ENCODE peak calls at places on chromosomes 2 and 18, in six cellular contexts. N, G, M, L, E and R are unnamed samples.
A peak's percentile ranks its signal among the peaks of the same experiment; 100 is the strongest.

GRCh38 chr2:138742446-138743057 is 37.6 kb downstream of the NXPH2 start:
- DNase-seq in N (no peak), E (no peak), G (no peak), M (no peak), L (no peak), R (no peak)

GRCh38 chr2:24169031-24169430 is 5.8 kb upstream of the FAM228A start:
- DNase-seq in M (no peak), L (no peak), E (no peak), G (no peak), N (no peak), R (no peak)

GRCh38 chr2:175323162-175323561 is 141.7 kb upstream of the ATP5MC3 start:
- DNase-seq in N (no peak), L (no peak), E (no peak), M (no peak), G (no peak), R (no peak)

GRCh38 chr2:118847447-118848172 is at the start of gene EN1:
- DNase-seq in M (no peak), N (peak; percentile 16), E (peak; percentile 54), L (no peak), G (no peak), R (no peak)

GRCh38 chr2:127820080-127820668 is 9.2 kb upstream of the WDR33 start:
- DNase-seq in M (no peak), L (no peak), N (no peak), E (no peak), G (no peak), R (no peak)

GRCh38 chr2:43541165-43541564 is 54.7 kb downstream of the THADA start:
- DNase-seq in N (no peak), G (no peak), L (no peak), E (no peak), M (no peak), R (no peak)

GRCh38 chr2:120314656-120315366 is 31.1 kb upstream of the INHBB start:
- DNase-seq in G (no peak), E (no peak), M (no peak), L (no peak), N (peak; percentile 68), R (peak; percentile 29)

GRCh38 chr18:79933765-79934164 is 17.7 kb downstream of the SLC66A2 start:
- DNase-seq in L (peak; percentile 97), N (no peak), G (no peak), E (no peak), M (no peak), R (peak; percentile 86)

GRCh38 chr2:43420310-43420903 is 175.4 kb downstream of the THADA start:
- DNase-seq in N (no peak), G (no peak), M (no peak), E (no peak), L (no peak), R (no peak)

GRCh38 chr2:229660951-229661350 is 53.4 kb downstream of the DNER start:
- DNase-seq in E (no peak), L (no peak), M (no peak), N (no peak), G (no peak), R (no peak)

GRCh38 chr2:144325086-144325485 is 194.8 kb downstream of the ZEB2 start:
- DNase-seq in N (peak; percentile 82), E (no peak), L (peak; percentile 40), M (no peak), G (no peak), R (no peak)

GRCh38 chr2:75602724-75603342 is 42.1 kb upstream of the EVA1A start:
- DNase-seq in L (no peak), E (no peak), G (no peak), M (no peak), N (no peak), R (no peak)

GRCh38 chr18:47767699-47768098 is 162.8 kb downstream of the SMAD2 start:
- DNase-seq in G (no peak), L (no peak), N (no peak), E (peak; percentile 26), M (no peak), R (no peak)

GRCh38 chr2:148607553-148607952 is 37.0 kb upstream of the EPC2 start:
- DNase-seq in L (no peak), M (no peak), E (no peak), G (no peak), N (no peak), R (no peak)

GRCh38 chr2:88818381-88818780 is 126.9 kb downstream of the RPIA start:
- DNase-seq in N (no peak), L (no peak), M (no peak), G (no peak), E (no peak), R (no peak)

GRCh38 chr18:79949571-79950439 is 1.6 kb downstream of the SLC66A2 start:
- DNase-seq in L (peak; percentile 92), G (no peak), M (no peak), N (no peak), E (no peak), R (peak; percentile 51)

GRCh38 chr2:222835142-222835822 is 25.6 kb upstream of the ACSL3 start:
- DNase-seq in M (no peak), N (no peak), L (no peak), G (no peak), E (no peak), R (peak; percentile 51)

GRCh38 chr2:130852521-130853115 is 15.9 kb downstream of the ARHGEF4 start:
- DNase-seq in N (no peak), M (no peak), E (no peak), L (no peak), G (no peak), R (no peak)

GRCh38 chr2:7063789-7064188 is 146.6 kb downstream of the RNF144A start:
- DNase-seq in G (no peak), M (no peak), N (no peak), L (no peak), E (no peak), R (no peak)

GRCh38 chr2:110973275-110973674 is 147.4 kb upstream of the BCL2L11 start:
- DNase-seq in E (no peak), G (no peak), L (no peak), M (no peak), N (no peak), R (no peak)

GRCh38 chr2:225937625-225938024 is 538.1 kb downstream of the NYAP2 start:
- DNase-seq in N (no peak), L (peak; percentile 12), M (no peak), G (no peak), E (no peak), R (no peak)

GRCh38 chr18:74221081-74221480 is 70.7 kb downstream of the CYB5A start:
- DNase-seq in E (no peak), L (no peak), N (no peak), G (no peak), M (no peak), R (no peak)

GRCh38 chr18:8615397-8616025 is 6.3 kb downstream of the RAB12 start:
- DNase-seq in E (no peak), L (peak; percentile 41), G (peak; percentile 83), N (no peak), M (no peak), R (peak; percentile 45)

GRCh38 chr2:230798769-230799399 is 65.9 kb upstream of the ITM2C start:
- DNase-seq in M (no peak), N (peak; percentile 74), E (peak; percentile 30), G (no peak), L (peak; percentile 69), R (no peak)

GRCh38 chr2:141555876-141556470 is 574.8 kb downstream of the LRP1B start:
- DNase-seq in N (no peak), E (no peak), L (no peak), G (no peak), M (no peak), R (no peak)